ENCODE peak calls at places on chromosomes 1 and 21, in four cellular contexts. N, E, H and R are unnamed samples.

GRCh38 chr1:198656500-198656932 is 17.7 kb downstream of the PTPRC start:
- DNase-seq in N (peak), E (no peak), H (no peak), R (no peak)

GRCh38 chr1:64701071-64701470 is 43.8 kb upstream of the RAVER2 start:
- DNase-seq in N (no peak), E (no peak), H (no peak), R (no peak)

GRCh38 chr1:3501856-3502665 is 47.6 kb downstream of the ARHGEF16 start:
- DNase-seq in N (peak), E (peak), H (peak), R (peak)

GRCh38 chr21:14797543-14797942 is 251.4 kb upstream of the SAMSN1 start:
- DNase-seq in N (no peak), E (no peak), H (no peak), R (no peak)

GRCh38 chr1:117838911-117839310 is 90.5 kb downstream of the GDAP2 start:
- DNase-seq in N (peak), E (no peak), H (peak), R (no peak)

GRCh38 chr1:116460261-116460660 is 87.2 kb downstream of the ATP1A1 start:
- DNase-seq in N (no peak), E (no peak), H (no peak), R (no peak)

GRCh38 chr1:13593511-13594131 is 10.0 kb downstream of the PDPN start:
- DNase-seq in N (peak), E (no peak), H (peak), R (no peak)

GRCh38 chr1:19416919-19417441 is 68.4 kb downstream of the CAPZB start:
- DNase-seq in N (peak), E (no peak), H (no peak), R (no peak)

GRCh38 chr21:42001781-42002180 is 8.4 kb downstream of the ZBTB21 start:
- DNase-seq in N (no peak), E (no peak), H (no peak), R (no peak)

GRCh38 chr1:181062800-181063428 is 25.6 kb upstream of the IER5 start:
- DNase-seq in N (no peak), E (no peak), H (no peak), R (peak)

GRCh38 chr1:150976879-150977694 is 2.5 kb upstream of the CERS2 start:
- DNase-seq in N (no peak), E (peak), H (no peak), R (no peak)

GRCh38 chr1:224594360-224594759 is 21.8 kb upstream of the CNIH3 start:
- DNase-seq in N (no peak), E (no peak), H (no peak), R (no peak)

GRCh38 chr1:109760581-109761226 is 3.0 kb downstream of the EPS8L3 start:
- DNase-seq in N (no peak), E (no peak), H (no peak), R (no peak)

GRCh38 chr1:221832617-221833016 is 90.7 kb upstream of the DUSP10 start:
- DNase-seq in N (no peak), E (no peak), H (no peak), R (no peak)

GRCh38 chr1:209172286-209172685 is 411.2 kb upstream of the CAMK1G start:
- DNase-seq in N (no peak), E (no peak), H (no peak), R (no peak)

GRCh38 chr1:16984717-16985116 is 4.3 kb upstream of the MFAP2 start:
- DNase-seq in N (peak), E (peak), H (peak), R (no peak)

GRCh38 chr1:9595968-9596340 is 7.2 kb downstream of the TMEM201 start:
- DNase-seq in N (no peak), E (no peak), H (no peak), R (no peak)

GRCh38 chr1:47598357-47598756 is 160.5 kb downstream of the FOXD2 start:
- DNase-seq in N (no peak), E (no peak), H (no peak), R (no peak)

GRCh38 chr21:44406953-44407352 is 48.4 kb upstream of the LRRC3 start:
- DNase-seq in N (no peak), E (no peak), H (no peak), R (no peak)

GRCh38 chr21:44927587-44928461 is 7.1 kb upstream of the ITGB2 start:
- DNase-seq in N (peak), E (no peak), H (peak), R (peak)

GRCh38 chr1:77762072-77762476 is 2.4 kb upstream of the USP33 start:
- DNase-seq in N (peak), E (no peak), H (peak), R (no peak)

GRCh38 chr1:160214481-160215140 is 9.4 kb downstream of the PEA15 start:
- DNase-seq in N (no peak), E (no peak), H (no peak), R (no peak)

GRCh38 chr1:149844096-149844495 is 55.3 kb upstream of the BOLA1 start:
- DNase-seq in N (peak), E (no peak), H (peak), R (no peak)

GRCh38 chr1:201946224-201946908 is at the start of gene LMOD1:
- DNase-seq in N (peak), E (peak), H (peak), R (peak)

GRCh38 chr1:205582471-205583291 is 49.1 kb downstream of the ELK4 start:
- DNase-seq in N (no peak), E (no peak), H (no peak), R (no peak)

GRCh38 chr1:159161001-159161718 is 10.3 kb upstream of the CADM3 start:
- DNase-seq in N (peak), E (peak), H (peak), R (peak)

GRCh38 chr1:220734571-220735326 is 13.4 kb upstream of the MTARC2 start:
- DNase-seq in N (peak), E (no peak), H (peak), R (no peak)

GRCh38 chr1:203663294-203663693 is 36.7 kb downstream of the ATP2B4 start:
- DNase-seq in N (peak), E (no peak), H (peak), R (no peak)

GRCh38 chr21:34984356-34984755 is 64.7 kb downstream of the RUNX1 start:
- DNase-seq in N (no peak), E (no peak), H (no peak), R (no peak)

GRCh38 chr21:34987673-34988072 is 61.4 kb downstream of the RUNX1 start:
- DNase-seq in N (no peak), E (no peak), H (no peak), R (no peak)

GRCh38 chr21:34988139-34988538 is 61.0 kb downstream of the RUNX1 start:
- DNase-seq in N (no peak), E (no peak), H (no peak), R (no peak)

GRCh38 chr21:34988625-34989024 is 60.5 kb downstream of the RUNX1 start:
- DNase-seq in N (no peak), E (no peak), H (no peak), R (no peak)

GRCh38 chr21:34986561-34987533 is 62.3 kb downstream of the RUNX1 start:
- DNase-seq in N (peak), E (no peak), H (peak), R (peak)
- TF ChIP-seq CTCF in N (no peak), E (no peak), H (peak), R (no peak)

GRCh38 chr1:90347366-90347765 is 352.5 kb downstream of the ZNF326 start:
- DNase-seq in N (no peak), E (no peak), H (no peak), R (no peak)
- TF ChIP-seq CTCF in N (no peak), E (no peak), H (no peak), R (no peak)

DNA sequence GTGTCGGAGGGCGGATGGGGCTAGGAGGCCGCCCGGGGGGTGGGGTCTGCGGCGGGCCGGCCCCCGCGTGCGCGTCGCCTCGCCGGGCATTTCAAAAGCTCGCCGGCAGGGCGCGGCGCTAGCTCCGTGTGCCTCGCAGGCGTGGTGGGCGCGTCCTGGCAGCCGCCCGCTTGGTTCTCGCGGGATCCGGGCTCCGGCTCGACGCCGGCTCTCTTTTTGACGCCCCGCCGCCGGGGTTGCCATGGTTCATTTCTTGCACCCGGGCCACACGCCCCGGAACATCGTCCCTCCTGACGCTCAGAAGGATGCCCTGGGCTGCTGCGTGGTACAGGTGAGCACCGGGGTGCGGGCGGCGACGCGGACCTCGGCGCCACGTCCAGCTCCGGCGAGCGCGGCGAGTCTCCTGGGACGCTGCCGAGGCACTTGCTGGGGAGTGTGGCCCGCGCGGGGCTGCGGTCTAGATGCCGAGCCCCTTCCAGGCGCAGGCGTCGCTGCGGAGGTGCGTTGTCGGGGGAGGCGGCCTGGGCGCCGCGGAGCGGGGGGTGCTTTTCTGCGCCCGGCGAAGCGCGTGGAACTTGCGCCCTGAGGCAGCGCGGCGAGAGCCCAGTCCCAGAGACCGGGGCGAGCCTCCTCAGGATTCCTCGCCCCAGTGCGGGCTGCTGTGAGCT is at the start of gene ZYG11A:
- DNase-seq in N (peak), E (peak), H (peak), R (peak)
- TF ChIP-seq CTCF in N (no peak), E (peak), H (peak), R (peak)

GRCh38 chr1:219339466-219339865 is 165.8 kb downstream of the LYPLAL1 start:
- DNase-seq in N (peak), E (no peak), H (no peak), R (no peak)

GRCh38 chr1:219340796-219341195 is 167.1 kb downstream of the LYPLAL1 start:
- DNase-seq in N (peak), E (no peak), H (peak), R (no peak)

GRCh38 chr1:219347376-219347775 is 173.7 kb downstream of the LYPLAL1 start:
- DNase-seq in N (no peak), E (no peak), H (no peak), R (no peak)

GRCh38 chr1:219345953-219346352 is 172.3 kb downstream of the LYPLAL1 start:
- DNase-seq in N (no peak), E (no peak), H (no peak), R (no peak)

GRCh38 chr1:219342836-219343235 is 169.2 kb downstream of the LYPLAL1 start:
- DNase-seq in N (no peak), E (no peak), H (no peak), R (no peak)
- TF ChIP-seq CTCF in N (no peak), E (no peak), H (no peak), R (no peak)

GRCh38 chr1:2267862-2268261 is 39.7 kb downstream of the SKI start:
- DNase-seq in N (no peak), E (no peak), H (no peak), R (no peak)
- TF ChIP-seq CTCF in N (no peak), E (no peak), H (no peak), R (no peak)

DNA sequence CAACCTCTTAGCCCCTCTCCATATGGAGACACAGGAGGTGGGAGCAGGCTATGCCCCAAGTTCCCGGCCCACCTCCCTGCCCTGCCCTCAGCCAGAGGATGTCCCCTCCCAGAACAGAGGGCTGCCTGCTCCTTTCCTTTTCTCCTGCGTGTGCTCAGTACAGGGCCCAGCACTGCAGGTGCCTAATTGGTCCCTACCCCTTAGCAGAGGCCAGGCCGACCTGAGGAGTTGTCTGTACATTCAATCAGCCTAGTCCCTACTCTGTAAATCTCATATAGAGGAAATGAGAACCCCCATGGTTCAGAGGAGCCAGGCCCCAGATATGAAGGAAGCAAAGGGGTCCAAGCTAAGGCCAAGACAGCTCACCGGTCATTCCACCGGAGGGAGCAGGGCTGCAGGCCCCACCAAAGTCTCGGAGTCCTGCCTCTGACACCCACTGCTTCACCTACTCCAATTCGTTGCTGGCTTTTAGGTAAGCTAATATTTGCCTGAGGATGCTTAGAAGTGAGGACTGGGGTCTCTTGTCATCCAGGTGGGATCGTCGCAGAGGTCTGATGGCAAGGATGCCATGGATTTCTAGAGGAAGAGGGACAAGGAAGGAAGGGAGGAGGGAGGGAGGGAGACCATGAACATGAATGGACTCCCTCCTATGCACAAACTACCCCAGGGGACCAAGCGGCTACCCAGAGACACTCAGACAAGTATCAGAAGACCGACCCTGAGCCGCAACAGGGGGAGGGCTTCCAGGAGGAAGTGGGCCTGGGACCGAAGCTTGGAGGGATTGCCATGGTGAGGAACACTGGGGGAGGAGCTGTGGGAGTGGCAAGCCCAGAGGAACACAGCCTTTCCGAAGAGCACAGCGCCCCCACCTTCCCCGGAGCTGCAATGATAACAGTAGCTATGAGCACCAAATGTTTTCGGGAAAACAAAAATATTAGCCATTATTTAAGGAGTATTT is 30.4 kb upstream of the FOXO6 start:
- DNase-seq in N (no peak), E (no peak), H (no peak), R (no peak)
- TF ChIP-seq CTCF in N (peak), E (no peak), H (peak), R (no peak)

GRCh38 chr1:21383785-21384401 is 56.0 kb upstream of the NBPF3 start:
- DNase-seq in N (no peak), E (no peak), H (no peak), R (no peak)
- TF ChIP-seq CTCF in N (no peak), E (no peak), H (peak), R (no peak)

DNA sequence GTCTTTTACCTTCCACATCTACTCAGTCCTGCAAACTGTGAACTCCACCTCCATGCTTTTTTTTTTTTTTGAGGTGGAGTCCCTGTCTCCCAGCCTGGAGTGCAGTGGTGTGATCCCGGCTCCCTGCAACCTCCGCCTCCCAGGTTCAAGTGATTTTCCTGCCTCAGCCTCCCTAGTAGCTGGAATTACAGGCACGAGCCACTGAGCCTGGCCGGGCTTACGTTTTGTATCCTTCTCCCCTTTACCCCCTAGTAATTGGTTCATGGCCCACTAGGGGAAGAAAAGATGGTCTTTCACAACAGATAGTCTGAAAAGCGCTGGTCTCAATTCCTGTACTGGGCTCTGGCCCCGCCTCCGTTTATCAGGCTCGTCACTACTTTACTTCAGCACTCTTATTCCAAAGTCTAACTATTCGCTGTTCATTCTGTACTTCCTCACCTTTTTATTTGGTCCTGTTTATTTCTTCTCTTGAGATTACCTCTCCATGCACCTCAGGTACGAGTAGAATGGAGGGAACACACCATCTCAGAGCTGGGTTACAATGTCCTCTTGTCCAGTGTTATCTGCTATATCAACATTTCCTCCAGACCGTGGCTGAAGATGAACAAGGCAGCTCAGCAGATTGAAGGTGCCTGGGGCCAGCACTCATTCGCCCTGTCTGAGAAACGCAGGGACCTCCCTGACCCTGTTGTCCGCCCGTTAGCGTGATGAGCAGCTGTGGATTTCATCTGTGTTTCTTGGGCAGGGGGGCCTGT is 16.2 kb downstream of the CNST start:
- DNase-seq in N (no peak), E (no peak), H (no peak), R (no peak)
- TF ChIP-seq CTCF in N (no peak), E (no peak), H (no peak), R (no peak)

GRCh38 chr1:230978491-230979388 is at the start of the genes ARV1 and TTC13:
- DNase-seq in N (peak), E (peak), H (peak), R (peak)
- TF ChIP-seq CTCF in N (no peak), E (no peak), H (peak), R (peak)

GRCh38 chr1:212797681-212798080 is 6.0 kb downstream of the TATDN3 start:
- DNase-seq in N (no peak), E (no peak), H (peak), R (no peak)

GRCh38 chr1:212794561-212795014 is 2.9 kb downstream of the TATDN3 start:
- DNase-seq in N (peak), E (no peak), H (no peak), R (peak)

GRCh38 chr1:212792396-212792908 is 758 bp downstream of the TATDN3 start:
- DNase-seq in N (no peak), E (no peak), H (no peak), R (no peak)

GRCh38 chr1:212791261-212791675 is 309 bp downstream of the NSL1 start:
- DNase-seq in N (peak), E (no peak), H (peak), R (no peak)

GRCh38 chr1:212791676-212792395 is at the start of the genes NSL1 and TATDN3:
- DNase-seq in N (peak), E (peak), H (peak), R (peak)
- TF ChIP-seq CTCF in N (no peak), E (no peak), H (no peak), R (no peak)